ENCODE peak calls at places on chromosomes 13 and 19, in ten cellular contexts. E, I, V, Q, U, N, G, F, K and M are unnamed samples.

GRCh38 chr13:36261976-36262375 is 35.6 kb downstream of the CCDC169 start:
- DNase-seq in K (no peak), Q (no peak), F (no peak), N (no peak), I (no peak), V (no peak), G (no peak), U (no peak), E (no peak), M (peak)

GRCh38 chr19:5142725-5143097 is 173.8 kb downstream of the KDM4B start:
- DNase-seq in I (no peak), F (no peak), K (no peak), Q (no peak), U (no peak), E (no peak), G (no peak), V (no peak), N (no peak), M (no peak)

GRCh38 chr13:28239374-28239773 is 101.0 kb downstream of the PAN3 start:
- DNase-seq in E (no peak), U (no peak), K (no peak), N (no peak), I (peak), F (no peak), Q (no peak), V (no peak), G (no peak), M (peak)

GRCh38 chr19:10270180-10270615 is 722 bp upstream of the ICAM1 start:
- DNase-seq in Q (peak), N (no peak), K (no peak), U (peak), I (peak), F (peak), V (peak), E (no peak), G (peak), M (peak)

GRCh38 chr19:45772912-45773311 is 3.9 kb upstream of the SIX5 start:
- DNase-seq in Q (no peak), F (no peak), I (no peak), U (no peak), E (no peak), V (no peak), K (no peak), G (no peak), N (no peak), M (no peak)

GRCh38 chr19:36939153-36939552 is 23.0 kb downstream of the ZNF568 start:
- DNase-seq in K (no peak), U (no peak), I (no peak), N (no peak), V (no peak), Q (no peak), F (no peak), G (no peak), E (no peak), M (no peak)

GRCh38 chr19:43479226-43479625 is 13.8 kb upstream of the LYPD3 start:
- DNase-seq in U (no peak), F (no peak), I (no peak), Q (no peak), K (no peak), N (no peak), E (no peak), G (no peak), V (no peak), M (no peak)

GRCh38 chr13:93547886-93548285 is 321.3 kb downstream of the GPC6 start:
- DNase-seq in K (no peak), E (no peak), Q (no peak), I (peak), N (no peak), U (no peak), F (no peak), V (no peak), G (no peak), M (no peak)

GRCh38 chr13:72255908-72256307 is 388.9 kb upstream of the DACH1 start:
- DNase-seq in K (peak), N (peak), Q (peak), U (peak), E (peak), G (no peak), I (no peak), F (no peak), V (peak), M (no peak)

GRCh38 chr13:46679369-46680180 is 117.4 kb downstream of the ESD start:
- DNase-seq in N (no peak), Q (no peak), F (no peak), E (peak), I (peak), V (no peak), G (no peak), U (no peak), K (no peak), M (peak)

GRCh38 chr13:101307181-101307701 is 109.1 kb downstream of the NALCN start:
- DNase-seq in I (peak), K (no peak), Q (no peak), U (no peak), G (no peak), N (no peak), E (peak), F (no peak), V (no peak), M (peak)

GRCh38 chr13:83350569-83350968 is 531.7 kb downstream of the SLITRK1 start:
- DNase-seq in N (no peak), I (peak), E (peak), G (no peak), Q (no peak), V (no peak), U (no peak), K (no peak), F (no peak), M (peak)

GRCh38 chr13:43805071-43805468 is 18.3 kb upstream of the ENOX1 start:
- DNase-seq in E (peak), N (no peak), U (no peak), V (peak), G (no peak), K (no peak), F (no peak), Q (no peak), I (peak), M (peak)

GRCh38 chr13:27997904-27998522 is 9.5 kb upstream of the URAD start:
- DNase-seq in F (peak), G (peak), I (peak), U (peak), K (peak), N (peak), V (no peak), Q (peak), E (peak), M (peak)

GRCh38 chr13:103436057-103436654 is 369.9 kb upstream of the SLC10A2 start:
- DNase-seq in V (no peak), Q (no peak), F (no peak), E (no peak), G (no peak), U (no peak), K (no peak), N (no peak), I (no peak), M (no peak)

GRCh38 chr19:12656899-12657571 is 9.5 kb downstream of the MAN2B1 start:
- DNase-seq in N (no peak), V (no peak), U (no peak), Q (no peak), K (peak), E (no peak), G (no peak), F (no peak), I (no peak), M (peak)

GRCh38 chr19:40947114-40947513 is 44.0 kb upstream of the CYP2B6 start:
- DNase-seq in G (no peak), U (no peak), V (no peak), N (no peak), Q (no peak), E (no peak), K (no peak), F (no peak), I (no peak), M (no peak)

GRCh38 chr13:90968510-90968909 is 379.0 kb upstream of the MIR17HG start:
- DNase-seq in E (no peak), V (peak), K (peak), Q (no peak), I (no peak), U (no peak), F (no peak), G (no peak), N (peak), M (peak)

GRCh38 chr19:45455707-45456499 is 11.9 kb upstream of the FOSB start:
- DNase-seq in Q (peak), G (peak), I (peak), K (peak), N (peak), E (peak), F (peak), U (peak), V (no peak), M (peak)

GRCh38 chr19:58182577-58182988 is 278 bp upstream of the ZNF274 start:
- DNase-seq in F (no peak), E (no peak), K (no peak), V (no peak), U (peak), I (peak), Q (no peak), N (no peak), G (no peak), M (no peak)

GRCh38 chr19:30219682-30220081 is 152.5 kb upstream of the ZNF536 start:
- DNase-seq in U (no peak), K (peak), Q (no peak), F (no peak), G (no peak), N (no peak), E (no peak), I (no peak), V (no peak), M (no peak)

GRCh38 chr19:18232540-18233223 is 6.4 kb upstream of the PDE4C start:
- DNase-seq in N (no peak), F (no peak), I (no peak), U (no peak), K (no peak), E (no peak), V (no peak), Q (no peak), G (no peak), M (peak)

GRCh38 chr13:72527333-72527732 is 200.1 kb downstream of the MZT1 start:
- DNase-seq in E (no peak), Q (no peak), U (no peak), N (no peak), F (no peak), G (no peak), K (no peak), I (no peak), V (no peak), M (no peak)

GRCh38 chr19:5097959-5098623 is 129.2 kb downstream of the KDM4B start:
- DNase-seq in K (no peak), F (no peak), Q (no peak), V (no peak), N (no peak), G (no peak), E (no peak), U (no peak), I (no peak), M (no peak)

GRCh38 chr13:104485571-104485970 is 1419.4 kb upstream of the SLC10A2 start:
- DNase-seq in K (no peak), N (no peak), Q (no peak), V (no peak), I (no peak), G (no peak), E (no peak), F (no peak), U (no peak), M (no peak)